ENCODE peak calls at places on chromosomes 2 and 18, in six cellular contexts. S is left ventricle myocardium inferior, N is tibial artery, B is psoas muscle, U is upper lobe of right lung, Q is caudate nucleus. F is an unnamed sample.

GRCh38 chr2:32136097-32136496 is 29.6 kb upstream of the SLC30A6 start:
- DNase-seq in S (no peak), N (no peak), B (no peak), U (no peak), Q (no peak), F (no peak)

GRCh38 chr2:42008241-42008911 is 39.4 kb upstream of the PKDCC start:
- DNase-seq in S (no peak), N (no peak), B (no peak), U (no peak), Q (no peak), F (no peak)

GRCh38 chr18:55589625-55590291 is 1.8 kb upstream of the TCF4 start:
- DNase-seq in S (peak), N (peak), B (peak), U (peak), Q (peak), F (peak)

GRCh38 chr2:176159678-176160250 is 2.7 kb downstream of the HOXD3 start:
- DNase-seq in S (no peak), N (no peak), B (no peak), U (peak), Q (no peak), F (no peak)

GRCh38 chr2:28408764-28409599 is 16.3 kb downstream of the FOSL2 start:
- DNase-seq in S (no peak), N (no peak), B (no peak), U (peak), Q (no peak), F (no peak)

GRCh38 chr2:71071681-71072398 is 3.4 kb downstream of the NAGK start:
- DNase-seq in S (peak), N (peak), B (no peak), U (no peak), Q (no peak), F (no peak)

GRCh38 chr2:25257032-25257455 is 84.7 kb downstream of the DNMT3A start:
- DNase-seq in S (no peak), N (no peak), B (peak), U (no peak), Q (no peak), F (no peak)

GRCh38 chr18:76416935-76417334 is 78.1 kb downstream of the ZNF516 start:
- DNase-seq in S (no peak), N (no peak), B (peak), U (no peak), Q (no peak), F (no peak)

GRCh38 chr2:96866986-96867755 is 2.7 kb downstream of the SEMA4C start:
- DNase-seq in S (no peak), N (no peak), B (no peak), U (no peak), Q (peak), F (no peak)

GRCh38 chr2:98901291-98901690 is 34.7 kb downstream of the CRACDL start:
- DNase-seq in S (no peak), N (no peak), B (no peak), U (peak), Q (no peak), F (no peak)

GRCh38 chr2:63764630-63765029 is 77.1 kb upstream of the UGP2 start:
- DNase-seq in S (no peak), N (no peak), B (no peak), U (no peak), Q (no peak), F (no peak)

GRCh38 chr18:35038881-35039491 is 2.2 kb upstream of the MAPRE2 start:
- DNase-seq in S (no peak), N (no peak), B (peak), U (no peak), Q (no peak), F (no peak)

GRCh38 chr18:26479686-26480079 is 68.7 kb downstream of the KCTD1 start:
- DNase-seq in S (no peak), N (no peak), B (no peak), U (no peak), Q (no peak), F (no peak)

GRCh38 chr2:21599417-21599816 is 475.6 kb downstream of the TDRD15 start:
- DNase-seq in S (no peak), N (no peak), B (no peak), U (no peak), Q (no peak), F (no peak)

GRCh38 chr2:134206029-134206428 is 47.8 kb upstream of the MGAT5 start:
- DNase-seq in S (no peak), N (no peak), B (no peak), U (no peak), Q (no peak), F (no peak)

GRCh38 chr2:128452536-128453530 is 134.2 kb upstream of the HS6ST1 start:
- DNase-seq in S (no peak), N (peak), B (no peak), U (peak), Q (no peak), F (no peak)

GRCh38 chr2:207528980-207529329 is 807 bp upstream of the CREB1 start:
- DNase-seq in S (no peak), N (no peak), B (no peak), U (no peak), Q (no peak), F (no peak)

GRCh38 chr2:223075301-223076270 is 23.6 kb downstream of the KCNE4 start:
- DNase-seq in S (no peak), N (no peak), B (no peak), U (no peak), Q (no peak), F (no peak)

GRCh38 chr18:54888378-54888777 is 60.1 kb downstream of the RAB27B start:
- DNase-seq in S (no peak), N (no peak), B (no peak), U (no peak), Q (no peak), F (no peak)

GRCh38 chr2:131413148-131413747 is 49.3 kb upstream of the RAB6D start:
- DNase-seq in S (no peak), N (no peak), B (no peak), U (no peak), Q (no peak), F (no peak)

GRCh38 chr18:13616525-13617035 is 109.8 kb downstream of the FAM210A start:
- DNase-seq in S (no peak), N (no peak), B (no peak), U (no peak), Q (no peak), F (no peak)
- H3K27ac ChIP-seq in S (no peak), N (no peak), B (no peak), U (no peak), Q (peak), F (peak)

GRCh38 chr2:115413796-115414195 is 971.4 kb downstream of the DPP10 start:
- DNase-seq in S (no peak), N (no peak), B (no peak), U (no peak), Q (no peak), F (no peak)
- H3K27ac ChIP-seq in S (no peak), N (no peak), B (no peak), U (no peak), Q (no peak), F (no peak)

GRCh38 chr2:85257359-85258193 is 70.2 kb downstream of the TGOLN2 start:
- DNase-seq in S (no peak), N (no peak), B (no peak), U (no peak), Q (no peak), F (no peak)

GRCh38 chr2:85254540-85255261 is 73.1 kb downstream of the TGOLN2 start:
- DNase-seq in S (no peak), N (no peak), B (no peak), U (no peak), Q (no peak), F (no peak)

GRCh38 chr2:85253890-85254289 is 73.9 kb downstream of the TGOLN2 start:
- DNase-seq in S (no peak), N (no peak), B (no peak), U (no peak), Q (no peak), F (no peak)

GRCh38 chr2:85255456-85255812 is 72.4 kb downstream of the TGOLN2 start:
- DNase-seq in S (no peak), N (no peak), B (no peak), U (no peak), Q (no peak), F (no peak)

DNA sequence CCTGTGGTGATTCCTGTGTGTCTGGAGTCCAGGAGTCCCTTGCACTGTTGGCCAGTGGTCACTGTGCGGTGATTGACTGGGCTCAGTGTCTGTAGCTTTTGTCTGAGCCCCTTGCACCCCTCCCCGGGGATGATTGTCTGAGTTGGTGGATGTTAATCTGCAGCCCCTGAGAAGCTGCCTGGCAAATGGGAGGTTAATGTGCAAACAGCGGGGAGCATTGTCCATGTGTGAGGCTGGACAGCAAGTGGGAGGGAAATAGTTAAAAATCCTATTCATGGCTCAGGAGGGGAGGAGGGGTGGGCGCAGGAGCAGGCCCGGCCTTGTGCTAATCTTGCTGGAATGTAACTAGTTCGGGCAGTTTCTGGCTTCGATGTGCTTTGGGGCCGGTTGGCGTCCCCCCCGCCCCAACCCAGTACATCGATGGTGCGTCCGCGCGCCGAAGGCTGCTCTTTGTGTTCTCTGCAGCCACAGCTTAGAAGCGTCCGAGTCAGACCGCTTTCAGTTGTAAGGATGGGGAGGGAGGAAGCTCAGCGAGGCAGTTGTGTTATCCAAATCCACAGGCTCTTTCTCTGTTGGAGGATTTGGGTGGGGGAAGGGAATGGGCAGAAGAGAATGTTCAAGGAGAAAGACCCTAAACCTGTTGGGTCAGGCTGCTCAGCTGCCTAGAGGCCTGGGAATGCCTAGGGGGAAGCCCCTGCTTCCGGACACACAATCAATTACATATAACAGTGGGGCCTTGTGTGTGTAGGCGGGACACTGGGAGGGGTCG is 71.8 kb downstream of the TGOLN2 start:
- DNase-seq in S (no peak), N (no peak), B (no peak), U (no peak), Q (no peak), F (no peak)
- H3K27ac ChIP-seq in S (peak), N (peak), B (no peak), U (no peak), Q (no peak), F (no peak)

GRCh38 chr2:240371461-240372000 is 63.9 kb upstream of the GPC1 start:
- DNase-seq in S (no peak), N (no peak), B (no peak), U (no peak), Q (no peak), F (no peak)
- H3K27ac ChIP-seq in S (peak), N (peak), B (peak), U (no peak), Q (no peak), F (no peak)

DNA sequence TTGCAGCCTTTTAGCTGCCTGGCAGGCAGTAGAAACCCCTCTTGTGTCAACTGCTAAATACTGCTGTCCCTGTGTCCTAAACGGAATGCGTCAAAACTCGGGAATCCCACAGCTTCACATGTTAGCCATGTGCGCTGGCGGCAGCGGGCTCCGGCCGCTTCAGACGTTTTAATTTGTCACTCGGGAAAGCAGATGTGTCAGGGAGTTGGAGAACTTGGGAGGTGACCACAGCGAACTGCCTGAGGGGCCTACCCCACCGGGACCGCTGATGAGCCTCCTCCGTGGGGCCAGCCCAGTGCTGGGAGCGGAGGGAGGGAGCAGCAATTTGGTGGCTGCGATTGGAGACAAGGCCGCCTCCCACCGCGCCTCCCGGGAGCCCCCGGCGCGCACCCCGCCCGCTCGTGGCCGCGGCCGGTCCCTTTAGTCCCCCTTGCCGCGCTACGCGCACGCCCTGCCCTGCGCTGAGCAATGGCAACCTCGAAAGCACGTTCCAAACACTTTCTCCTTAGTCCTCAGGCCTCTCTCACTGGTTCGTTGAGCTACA is 146.1 kb upstream of the SATB2 start:
- DNase-seq in S (no peak), N (no peak), B (peak), U (peak), Q (peak), F (no peak)
- H3K27ac ChIP-seq in S (no peak), N (no peak), B (no peak), U (no peak), Q (peak), F (peak)